ENCODE peak calls at places on chromosomes 1 and 21, in eight cellular contexts. I is suprapubic skin, S is transverse colon, E is A549, Y is tibial nerve, P is SK-N-SH, J is HepG2, C is upper lobe of left lung. L is an unnamed sample.

GRCh38 chr1:29674625-29675326 is 438.5 kb downstream of the PTPRU start:
- DNase-seq in I (peak), S (no peak), E (no peak), Y (no peak), P (no peak), J (no peak), C (peak), L (peak)

GRCh38 chr21:25964926-25965325 is 205.6 kb downstream of the APP start:
- DNase-seq in I (no peak), S (no peak), E (no peak), Y (no peak), P (no peak), J (no peak), C (no peak), L (no peak)

GRCh38 chr1:185432943-185433342 is 115.9 kb upstream of the IVNS1ABP start:
- DNase-seq in I (no peak), S (no peak), E (no peak), Y (no peak), P (no peak), J (no peak), C (no peak), L (no peak)

GRCh38 chr1:22717038-22717758 is 6.6 kb downstream of the EPHB2 start:
- DNase-seq in I (no peak), S (peak), E (no peak), Y (no peak), P (no peak), J (no peak), C (peak), L (peak)

GRCh38 chr1:154758346-154758745 is 111.7 kb downstream of the KCNN3 start:
- DNase-seq in I (no peak), S (no peak), E (no peak), Y (no peak), P (no peak), J (no peak), C (no peak), L (peak)

GRCh38 chr1:189606795-189607476 is 870.7 kb downstream of the BRINP3 start:
- DNase-seq in I (no peak), S (no peak), E (peak), Y (no peak), P (no peak), J (no peak), C (no peak), L (no peak)

GRCh38 chr21:46498335-46499050 is 39.8 kb downstream of the DIP2A start:
- DNase-seq in I (no peak), S (no peak), E (no peak), Y (no peak), P (no peak), J (no peak), C (no peak), L (no peak)

GRCh38 chr1:145858238-145858936 is 494 bp downstream of the PIAS3 start:
- DNase-seq in I (peak), S (peak), E (peak), Y (peak), P (peak), J (no peak), C (peak), L (peak)

GRCh38 chr1:158425020-158425419 is 1.0 kb downstream of the OR10K2 start:
- DNase-seq in I (no peak), S (no peak), E (no peak), Y (no peak), P (no peak), J (no peak), C (no peak), L (no peak)

GRCh38 chr1:226397011-226397926 is 10.6 kb downstream of the PARP1 start:
- DNase-seq in I (no peak), S (no peak), E (no peak), Y (no peak), P (no peak), J (no peak), C (no peak), L (no peak)

GRCh38 chr1:110756506-110756905 is 81.8 kb upstream of the KCNA3 start:
- DNase-seq in I (no peak), S (no peak), E (no peak), Y (no peak), P (no peak), J (no peak), C (no peak), L (no peak)

GRCh38 chr21:41112740-41113692 is 54.9 kb upstream of the BACE2 start:
- DNase-seq in I (no peak), S (no peak), E (no peak), Y (no peak), P (peak), J (no peak), C (peak), L (no peak)

GRCh38 chr1:229558460-229559335 is at the start of gene ABCB10:
- DNase-seq in I (peak), S (peak), E (peak), Y (peak), P (peak), J (peak), C (peak), L (peak)

GRCh38 chr21:28943631-28944030 is 49.0 kb downstream of the LTN1 start:
- DNase-seq in I (no peak), S (no peak), E (no peak), Y (no peak), P (no peak), J (no peak), C (no peak), L (no peak)

GRCh38 chr21:33849839-33850238 is 65.8 kb downstream of the ATP5PO start:
- DNase-seq in I (no peak), S (no peak), E (no peak), Y (no peak), P (no peak), J (no peak), C (no peak), L (no peak)

GRCh38 chr1:202710070-202711025 is at the start of gene SYT2:
- DNase-seq in I (no peak), S (peak), E (no peak), Y (no peak), P (peak), J (no peak), C (no peak), L (peak)

GRCh38 chr1:214475331-214475730 is 76.1 kb downstream of the PTPN14 start:
- DNase-seq in I (no peak), S (no peak), E (no peak), Y (no peak), P (no peak), J (no peak), C (no peak), L (no peak)

GRCh38 chr1:22628698-22629444 is 7.6 kb upstream of the C1QA start:
- DNase-seq in I (no peak), S (no peak), E (no peak), Y (no peak), P (no peak), J (no peak), C (no peak), L (no peak)

GRCh38 chr1:245858683-245859509 is 648.2 kb downstream of the SMYD3 start:
- DNase-seq in I (no peak), S (no peak), E (peak), Y (no peak), P (peak), J (no peak), C (no peak), L (no peak)

GRCh38 chr21:43761886-43762285 is 14.2 kb downstream of the CSTB start:
- DNase-seq in I (no peak), S (no peak), E (no peak), Y (no peak), P (no peak), J (no peak), C (no peak), L (no peak)

GRCh38 chr1:225422033-225422605 is 5.7 kb downstream of the LBR start:
- DNase-seq in I (no peak), S (no peak), E (no peak), Y (no peak), P (no peak), J (no peak), C (no peak), L (no peak)

GRCh38 chr1:168372857-168373520 is 92.3 kb downstream of the TBX19 start:
- DNase-seq in I (no peak), S (no peak), E (no peak), Y (no peak), P (no peak), J (no peak), C (no peak), L (no peak)

GRCh38 chr1:222373831-222374603 is 173.9 kb downstream of the HHIPL2 start:
- DNase-seq in I (no peak), S (no peak), E (no peak), Y (no peak), P (peak), J (no peak), C (no peak), L (no peak)

GRCh38 chr1:89843279-89844121 is 22.7 kb downstream of the LRRC8D start:
- DNase-seq in I (peak), S (peak), E (peak), Y (peak), P (peak), J (no peak), C (peak), L (peak)

GRCh38 chr1:99685516-99686180 is 39.7 kb downstream of the PALMD start:
- DNase-seq in I (peak), S (peak), E (peak), Y (peak), P (peak), J (peak), C (peak), L (peak)

GRCh38 chr1:228045871-228046270 is 36.6 kb upstream of the ARF1 start:
- DNase-seq in I (peak), S (no peak), E (no peak), Y (no peak), P (no peak), J (no peak), C (peak), L (no peak)

GRCh38 chr1:200180821-200181220 is 153.3 kb downstream of the NR5A2 start:
- DNase-seq in I (no peak), S (no peak), E (peak), Y (no peak), P (no peak), J (no peak), C (peak), L (no peak)
- TF ChIP-seq CTCF in I (no peak), S (no peak), E (peak), Y (no peak), P (peak), J (peak), C (no peak), L (no peak)

GRCh38 chr1:54234284-54234683 is 34.3 kb downstream of the MRPL37 start:
- DNase-seq in I (no peak), S (no peak), E (no peak), Y (no peak), P (no peak), J (no peak), C (no peak), L (no peak)

GRCh38 chr1:54228638-54229079 is 28.7 kb downstream of the MRPL37 start:
- DNase-seq in I (no peak), S (no peak), E (no peak), Y (no peak), P (no peak), J (no peak), C (no peak), L (no peak)

GRCh38 chr1:54227836-54228435 is 28.0 kb downstream of the MRPL37 start:
- DNase-seq in I (no peak), S (no peak), E (no peak), Y (no peak), P (peak), J (no peak), C (no peak), L (no peak)

GRCh38 chr1:54229281-54229891 is 29.4 kb downstream of the MRPL37 start:
- DNase-seq in I (no peak), S (no peak), E (peak), Y (no peak), P (peak), J (peak), C (no peak), L (no peak)

GRCh38 chr1:54230507-54231339 is 30.8 kb downstream of the MRPL37 start:
- DNase-seq in I (no peak), S (no peak), E (no peak), Y (no peak), P (peak), J (no peak), C (no peak), L (no peak)
- TF ChIP-seq EP300 in I (no peak), S (no peak), E (no peak), Y (no peak), P (no peak), J (no peak), C (no peak), L (no peak)

GRCh38 chr1:115159958-115160357 is 70.7 kb upstream of the TSPAN2 start:
- DNase-seq in I (no peak), S (no peak), E (no peak), Y (no peak), P (no peak), J (no peak), C (no peak), L (no peak)
- H3K4me3 ChIP-seq in I (no peak), S (no peak), E (no peak), Y (no peak), P (no peak), J (no peak), C (no peak), L (no peak)

GRCh38 chr1:24383381-24383940 is 30.1 kb downstream of the STPG1 start:
- DNase-seq in I (peak), S (no peak), E (no peak), Y (no peak), P (no peak), J (no peak), C (no peak), L (no peak)

GRCh38 chr1:24384251-24385090 is 29.1 kb downstream of the STPG1 start:
- DNase-seq in I (peak), S (peak), E (no peak), Y (no peak), P (no peak), J (no peak), C (peak), L (peak)

GRCh38 chr1:24386241-24386640 is 27.3 kb downstream of the STPG1 start:
- DNase-seq in I (peak), S (no peak), E (no peak), Y (no peak), P (no peak), J (no peak), C (peak), L (no peak)

GRCh38 chr1:24386931-24387330 is 26.7 kb downstream of the STPG1 start:
- DNase-seq in I (peak), S (no peak), E (no peak), Y (no peak), P (no peak), J (no peak), C (no peak), L (no peak)

DNA sequence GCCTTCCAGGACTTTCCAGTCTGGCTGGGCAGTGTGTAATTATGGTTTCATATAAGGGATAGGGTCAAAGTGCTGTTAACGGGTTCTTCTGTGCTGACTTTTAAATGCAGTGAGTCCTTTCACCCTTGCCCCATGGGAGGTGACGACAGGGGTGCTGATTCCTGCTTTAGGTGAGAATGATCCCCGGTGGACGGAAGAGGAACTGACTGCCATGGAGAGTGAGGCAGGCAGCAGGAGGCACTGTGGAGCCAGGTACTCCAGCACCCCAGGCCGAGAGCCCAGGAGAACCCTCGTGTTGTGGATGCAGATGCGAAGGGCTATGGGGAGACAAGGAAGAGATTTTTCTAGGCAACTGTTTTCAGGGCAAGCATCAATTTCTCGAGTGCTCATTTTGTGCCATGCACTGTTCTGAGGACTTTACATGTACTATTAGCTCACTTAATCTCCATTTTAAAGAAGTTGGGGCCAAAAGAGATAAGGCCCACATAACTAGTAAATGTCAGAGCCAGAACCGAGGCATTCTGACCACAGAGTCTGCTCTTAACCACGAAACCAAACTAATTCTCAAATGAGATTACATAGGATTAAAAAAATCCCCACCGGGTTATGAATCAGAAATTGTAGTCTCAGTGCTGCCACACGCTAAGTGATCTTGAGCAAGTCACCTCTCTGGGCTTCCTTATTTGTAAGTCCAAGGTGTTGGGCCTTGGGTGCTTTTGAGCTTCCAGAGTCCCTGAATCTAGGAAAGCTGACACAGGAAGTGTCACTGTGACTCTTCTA is 28.2 kb downstream of the STPG1 start:
- DNase-seq in I (peak), S (no peak), E (peak), Y (no peak), P (no peak), J (no peak), C (no peak), L (no peak)
- TF ChIP-seq CTCF in I (no peak), S (peak), E (peak), Y (no peak), P (peak), J (peak), C (peak), L (no peak)

DNA sequence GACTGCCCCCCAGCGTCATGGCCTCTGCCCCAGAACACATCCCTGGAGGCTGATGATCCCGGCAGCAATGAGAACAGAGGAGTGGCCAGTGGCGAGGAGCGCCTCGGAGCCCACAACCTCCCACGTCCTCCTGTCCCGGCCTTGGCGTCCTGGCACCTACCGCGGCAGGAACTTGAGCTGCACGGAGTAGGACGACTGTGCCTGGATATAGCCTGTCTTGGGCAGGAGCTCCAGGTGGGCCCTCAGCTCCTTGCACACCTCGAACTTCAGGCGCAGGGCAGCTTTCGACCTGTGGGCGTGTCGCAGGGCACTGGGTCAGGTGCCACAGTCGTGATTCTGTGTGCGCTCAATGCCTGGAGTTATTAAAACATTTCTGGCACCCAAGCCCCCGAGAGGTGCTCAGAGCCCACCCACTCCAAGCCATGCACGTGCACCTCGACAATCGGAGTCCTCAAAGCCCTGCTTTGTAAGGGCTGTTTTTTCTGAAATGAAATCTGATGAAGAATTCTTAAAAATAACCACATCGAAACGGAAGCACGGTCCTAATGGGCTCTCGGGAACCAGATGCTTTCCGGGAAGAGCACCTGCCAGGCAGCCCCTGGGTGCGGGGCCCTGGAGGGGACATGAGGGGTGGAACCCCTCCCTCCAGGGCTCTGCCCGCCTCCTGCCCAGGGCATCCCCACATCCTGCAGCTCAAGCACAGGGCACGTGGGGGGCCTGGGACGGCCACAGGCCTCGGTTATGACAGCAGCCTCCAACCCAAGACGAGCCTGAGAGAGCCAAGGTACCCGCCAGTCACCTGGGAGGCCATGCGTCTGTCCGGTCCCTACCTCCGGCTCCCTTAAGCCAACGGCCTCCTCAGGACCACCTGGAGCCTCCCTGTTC is 23.0 kb upstream of the TMEM52 start:
- DNase-seq in I (no peak), S (no peak), E (no peak), Y (no peak), P (no peak), J (no peak), C (no peak), L (no peak)
- TF ChIP-seq EP300 in I (no peak), S (no peak), E (no peak), Y (no peak), P (no peak), J (no peak), C (no peak), L (no peak)

GRCh38 chr1:199593475-199593874 is 434.0 kb upstream of the NR5A2 start:
- DNase-seq in I (no peak), S (no peak), E (no peak), Y (no peak), P (no peak), J (no peak), C (no peak), L (no peak)
- H3K4me3 ChIP-seq in I (no peak), S (no peak), E (no peak), Y (no peak), P (no peak), J (no peak), C (no peak), L (no peak)

DNA sequence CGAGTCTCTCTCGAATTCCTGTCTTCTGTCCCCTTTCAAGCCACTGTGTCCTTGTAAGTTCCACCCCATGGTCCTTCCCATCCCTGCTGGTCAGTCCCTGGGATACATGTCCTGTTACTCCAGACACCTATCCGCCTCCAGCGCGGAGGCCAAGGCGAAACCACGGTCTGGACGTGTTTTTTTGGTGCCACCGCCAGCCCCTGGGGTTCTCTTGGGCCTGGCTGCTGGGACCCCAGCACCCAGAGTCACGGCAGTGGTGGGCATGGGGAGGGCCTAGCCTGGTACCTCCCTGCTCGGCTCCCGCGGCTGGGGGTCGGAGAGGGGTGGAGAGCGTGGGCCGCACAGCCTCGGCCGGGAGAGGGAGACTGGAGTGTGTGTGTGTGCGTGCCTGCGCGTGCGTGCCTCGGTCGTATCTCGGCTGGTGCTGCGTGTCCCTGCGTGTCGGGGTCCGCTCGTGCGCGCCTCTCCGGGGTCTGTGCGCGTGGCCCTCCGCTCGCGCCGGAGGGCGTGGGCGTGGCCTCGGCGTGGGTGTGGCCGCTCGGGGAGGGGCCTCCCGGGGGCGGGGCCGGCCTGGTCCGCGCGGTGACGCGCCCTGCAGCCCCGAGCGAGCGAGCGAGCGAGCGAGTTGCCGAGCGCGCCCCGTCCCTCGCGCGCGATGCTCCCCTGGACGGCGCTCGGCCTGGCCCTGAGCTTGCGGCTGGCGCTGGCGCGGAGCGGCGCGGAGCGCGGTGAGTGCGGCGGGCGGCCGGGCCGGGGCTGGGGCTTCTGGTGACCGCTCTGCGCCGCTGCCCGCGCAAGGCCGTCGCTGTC is at the start of gene VWA1:
- DNase-seq in I (no peak), S (peak), E (peak), Y (peak), P (peak), J (no peak), C (peak), L (peak)
- TF ChIP-seq CTCF in I (no peak), S (no peak), E (no peak), Y (no peak), P (no peak), J (peak), C (no peak), L (no peak)